ENCODE peak calls at places on chromosomes 11 and 22, in five cellular contexts. P is HFFc6, H is pulmonary artery endothelial cell, A is cardiac muscle cell, W is colonic mucosa. B is an unnamed sample.

GRCh38 chr11:2708151-2708581 is 8.4 kb upstream of the KCNQ1OT1 start:
- DNase-seq in W (no peak), A (peak), H (no peak), P (no peak), B (no peak)

GRCh38 chr11:122045181-122045586 is 70.8 kb downstream of the BLID start:
- DNase-seq in P (peak), W (no peak), A (peak), H (peak), B (no peak)

GRCh38 chr11:123439616-123440015 is 9.5 kb downstream of the GRAMD1B start:
- DNase-seq in H (no peak), W (no peak), A (peak), P (no peak), B (no peak)

GRCh38 chr11:93131709-93132108 is 66.1 kb downstream of the SLC36A4 start:
- DNase-seq in P (no peak), A (peak), W (no peak), H (no peak), B (no peak)

GRCh38 chr11:131764126-131764525 is 393.7 kb downstream of the NTM start:
- DNase-seq in P (no peak), A (no peak), W (no peak), H (no peak), B (no peak)

GRCh38 chr11:111312076-111312475 is 13.7 kb downstream of the POU2AF3 start:
- DNase-seq in P (no peak), H (no peak), W (peak), A (no peak), B (no peak)

GRCh38 chr22:36317658-36318271 is 64.8 kb downstream of the APOL1 start:
- DNase-seq in A (no peak), P (no peak), H (no peak), W (no peak), B (no peak)

GRCh38 chr11:128419012-128419767 is 168.2 kb downstream of the ETS1 start:
- DNase-seq in W (no peak), A (no peak), P (no peak), H (no peak), B (no peak)

GRCh38 chr11:110297726-110298297 is 1.4 kb upstream of the RDX start:
- DNase-seq in A (peak), W (no peak), P (no peak), H (no peak), B (no peak)